ENCODE peak calls at places on chromosomes 13 and 19, in six cellular contexts. L, I, P, A, R and T are unnamed samples. For H4K20me1 and H3K79me2, the result is how much of the 10 kb centered on the place peaks cover.

GRCh38 chr13:50537029-50537428 is 306.5 kb downstream of the DLEU7 start:
- DNase-seq in L (no peak), I (no peak), P (no peak), A (no peak), R (no peak), T (no peak)

GRCh38 chr13:113448885-113449692 is 4.2 kb downstream of the ADPRHL1 start:
- DNase-seq in L (no peak), I (no peak), P (peak), A (no peak), R (no peak), T (peak)

GRCh38 chr13:48976677-48977625 is 1.2 kb downstream of the FNDC3A start:
- DNase-seq in L (no peak), I (no peak), P (peak), A (peak), R (no peak), T (peak)

GRCh38 chr13:113272791-113273190 is 24.2 kb upstream of the LAMP1 start:
- DNase-seq in L (no peak), I (no peak), P (no peak), A (no peak), R (no peak), T (peak)

GRCh38 chr19:10566658-10567410 is 1.0 kb upstream of the KRI1 start:
- DNase-seq in L (no peak), I (no peak), P (no peak), A (no peak), R (no peak), T (peak)

GRCh38 chr19:13646758-13647157 is 117.6 kb upstream of the MRI1 start:
- DNase-seq in L (no peak), I (no peak), P (no peak), A (no peak), R (no peak), T (no peak)

GRCh38 chr13:112636401-112636975 is 48.5 kb upstream of the TUBGCP3 start:
- DNase-seq in L (no peak), I (no peak), P (no peak), A (no peak), R (no peak), T (no peak)

GRCh38 chr13:69595181-69595580 is 512.4 kb upstream of the ATXN8OS start:
- DNase-seq in L (no peak), I (no peak), P (no peak), A (no peak), R (no peak), T (no peak)

GRCh38 chr19:10139952-10140351 is 20.3 kb upstream of the EIF3G start:
- DNase-seq in L (no peak), I (no peak), P (peak), A (no peak), R (no peak), T (no peak)

GRCh38 chr13:24307211-24308067 is 1.9 kb upstream of the C1QTNF9 start:
- DNase-seq in L (no peak), I (no peak), P (no peak), A (no peak), R (peak), T (no peak)

GRCh38 chr13:27960362-27961226 is 8.5 kb downstream of the CDX2 start:
- DNase-seq in L (no peak), I (peak), P (peak), A (no peak), R (peak), T (no peak)

GRCh38 chr19:28482221-28482620 is 730.7 kb downstream of the UQCRFS1 start:
- DNase-seq in L (peak), I (no peak), P (no peak), A (no peak), R (no peak), T (no peak)

GRCh38 chr19:30168760-30169159 is 203.4 kb upstream of the ZNF536 start:
- DNase-seq in L (no peak), I (no peak), P (no peak), A (no peak), R (no peak), T (no peak)

GRCh38 chr19:30267332-30267731 is 104.9 kb upstream of the ZNF536 start:
- DNase-seq in L (no peak), I (no peak), P (no peak), A (no peak), R (no peak), T (no peak)

GRCh38 chr19:28868836-28869235 is 344.1 kb downstream of the UQCRFS1 start:
- DNase-seq in L (no peak), I (no peak), P (no peak), A (no peak), R (no peak), T (no peak)

GRCh38 chr13:31046711-31047279 is 114.3 kb downstream of the TEX26 start:
- DNase-seq in L (no peak), I (peak), P (no peak), A (peak), R (peak), T (no peak)

GRCh38 chr19:29771708-29772415 is 39.9 kb upstream of the CCNE1 start:
- DNase-seq in L (peak), I (peak), P (peak), A (peak), R (peak), T (peak)

GRCh38 chr19:35017507-35017906 is 12.8 kb upstream of the SCN1B start:
- DNase-seq in L (no peak), I (no peak), P (peak), A (no peak), R (no peak), T (no peak)

GRCh38 chr13:47949799-47950198 is 51.3 kb downstream of the SUCLA2 start:
- DNase-seq in L (no peak), I (no peak), P (no peak), A (no peak), R (no peak), T (no peak)

GRCh38 chr19:18113827-18114226 is 16.2 kb downstream of the MAST3 start:
- DNase-seq in L (no peak), I (no peak), P (peak), A (no peak), R (no peak), T (no peak)

GRCh38 chr13:51621597-51621996 is 37.3 kb downstream of the WDFY2 start:
- DNase-seq in L (no peak), I (peak), P (no peak), A (no peak), R (no peak), T (no peak)

GRCh38 chr13:99404005-99404755 is 97.0 kb upstream of the GPR183 start:
- DNase-seq in L (no peak), I (no peak), P (no peak), A (no peak), R (no peak), T (peak)

GRCh38 chr19:6491802-6492592 is 10.1 kb downstream of the TUBB4A start:
- DNase-seq in L (no peak), I (no peak), P (peak), A (no peak), R (no peak), T (no peak)

DNA sequence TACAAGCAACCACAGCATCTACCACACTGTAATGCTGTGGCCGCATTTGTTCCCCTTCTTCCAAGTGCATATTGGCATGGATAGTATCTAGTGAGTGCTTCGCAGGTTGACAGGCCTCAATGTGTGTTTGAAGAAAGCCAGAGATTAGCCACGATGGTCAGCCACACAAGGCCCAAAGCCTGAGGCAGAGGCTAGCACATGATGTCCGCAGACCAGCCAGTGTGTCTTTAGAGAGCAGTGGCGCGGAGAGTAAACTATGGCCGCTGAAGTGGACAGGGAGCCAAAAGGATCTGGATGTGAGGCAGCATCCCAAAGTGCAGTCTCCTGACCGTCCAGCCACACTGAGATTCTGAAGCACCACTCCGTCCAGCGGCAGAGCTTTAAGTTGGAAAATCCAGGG is 36.0 kb downstream of the BRD4 start:
- DNase-seq in L (no peak), I (peak), P (peak), A (no peak), R (no peak), T (no peak)
- H3K4me2 ChIP-seq in L (no peak), I (no peak), P (no peak), A (no peak), R (peak), T (no peak)

DNA sequence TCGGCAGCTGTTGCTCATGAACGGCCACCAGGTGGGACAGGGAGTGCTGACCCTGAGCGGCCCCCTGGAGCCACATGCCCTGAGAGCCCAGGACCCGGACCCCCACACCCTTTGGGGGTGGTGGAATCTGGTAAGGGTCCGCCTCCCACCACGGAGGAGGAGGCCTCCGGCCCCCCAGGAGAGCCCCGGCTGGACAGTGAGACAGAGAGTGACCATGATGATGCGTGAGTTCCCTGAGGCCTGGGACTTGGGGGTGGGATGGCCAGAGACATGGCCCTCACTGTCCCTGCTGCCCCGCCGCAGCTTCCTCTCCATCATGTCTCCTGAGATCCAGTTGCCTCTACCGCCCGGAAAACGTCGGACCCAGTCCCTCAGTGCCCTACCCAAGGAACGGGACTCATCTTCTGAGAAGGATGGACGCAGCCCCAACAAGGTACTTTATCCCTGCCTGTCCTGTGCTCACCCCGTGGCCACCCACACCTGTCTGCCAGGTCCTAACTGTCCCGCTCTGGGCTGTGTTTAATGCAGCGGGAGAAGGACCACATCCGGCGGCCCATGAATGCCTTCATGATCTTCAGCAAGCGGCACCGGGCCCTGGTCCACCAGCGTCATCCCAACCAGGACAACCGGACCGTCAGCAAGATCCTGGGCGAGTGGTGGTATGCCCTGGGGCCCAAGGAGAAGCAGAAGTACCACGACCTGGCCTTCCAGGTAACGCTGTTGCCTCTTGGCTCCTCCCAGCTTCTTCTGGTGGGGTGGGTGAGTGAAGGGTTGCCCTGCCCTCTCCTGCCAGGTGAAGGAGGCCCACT is 14.7 kb upstream of the PRR19 start:
- DNase-seq in L (no peak), I (no peak), P (no peak), A (no peak), R (no peak), T (no peak)
- H4K20me1 ChIP-seq in L (under half), I (under half), P (half or more), A (half or more), R (half or more), T (under half)

GRCh38 chr19:17109962-17110598 is 34.5 kb downstream of the MYO9B start:
- DNase-seq in L (no peak), I (no peak), P (peak), A (no peak), R (no peak), T (peak)
- H3K79me2 ChIP-seq in L (under half), I (half or more), P (half or more), A (half or more), R (under half), T (half or more)

DNA sequence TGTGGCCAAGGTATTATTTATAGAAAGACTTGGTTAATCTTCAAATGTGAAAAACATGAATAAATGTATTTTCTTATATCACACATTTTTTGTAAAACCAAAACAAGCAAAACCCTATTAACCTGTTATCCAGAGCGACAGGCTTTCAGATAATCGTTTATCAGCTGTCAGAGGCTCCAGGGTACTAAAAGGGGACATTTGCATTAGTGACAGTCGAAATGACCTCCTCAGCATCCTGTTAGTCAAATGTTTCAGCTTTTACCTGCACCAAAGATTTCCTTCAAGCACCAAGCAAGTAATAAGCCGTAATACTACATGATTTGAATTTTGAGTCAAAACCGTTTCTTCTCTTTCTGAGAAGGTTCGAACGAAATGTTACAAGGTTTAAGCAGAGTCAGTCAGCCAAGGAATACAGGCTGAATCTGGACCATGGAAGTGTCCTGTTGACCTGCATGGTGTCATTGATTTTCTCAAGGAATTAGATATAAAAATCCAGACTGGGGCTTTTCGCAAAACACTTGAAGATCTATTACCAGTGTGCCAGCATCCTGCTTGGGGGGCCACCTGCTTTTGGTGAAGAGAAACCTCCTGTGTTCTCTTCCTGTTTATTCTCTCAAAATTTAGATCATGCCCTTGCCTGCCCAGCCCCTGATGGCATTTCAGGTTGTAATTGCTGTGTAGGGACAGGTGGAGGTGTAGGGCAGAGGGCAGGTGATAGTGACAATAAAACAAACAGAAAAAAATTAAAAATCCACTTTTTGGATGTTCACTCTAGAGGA is 11.3 kb upstream of the RFC3 start:
- DNase-seq in L (no peak), I (no peak), P (peak), A (no peak), R (no peak), T (peak)
- H3K4me2 ChIP-seq in L (no peak), I (no peak), P (no peak), A (no peak), R (no peak), T (peak)

GRCh38 chr13:40562975-40563349 is 103.5 kb downstream of the FOXO1 start:
- DNase-seq in L (no peak), I (no peak), P (no peak), A (peak), R (no peak), T (no peak)

GRCh38 chr13:40563350-40564125 is 102.9 kb downstream of the FOXO1 start:
- DNase-seq in L (no peak), I (peak), P (peak), A (no peak), R (peak), T (no peak)

GRCh38 chr13:40564342-40564997 is 102.0 kb downstream of the FOXO1 start:
- DNase-seq in L (no peak), I (no peak), P (no peak), A (no peak), R (no peak), T (no peak)

GRCh38 chr13:40566811-40567210 is 99.6 kb downstream of the FOXO1 start:
- DNase-seq in L (no peak), I (no peak), P (no peak), A (no peak), R (no peak), T (no peak)

GRCh38 chr13:40565282-40566148 is 100.9 kb downstream of the FOXO1 start:
- DNase-seq in L (no peak), I (no peak), P (peak), A (no peak), R (no peak), T (no peak)
- H4K20me1 ChIP-seq in L (under half), I (under half), P (under half), A (under half), R (under half), T (half or more)

GRCh38 chr13:59447846-59448620 is 715.7 kb downstream of the DIAPH3 start:
- DNase-seq in L (peak), I (no peak), P (no peak), A (peak), R (peak), T (no peak)
- H3K79me2 ChIP-seq in L (under half), I (under half), P (under half), A (under half), R (under half), T (under half)